ENCODE peak calls at places on chromosomes 7 and 10, in nine cellular contexts. K is OCI-M1; S is activated naive CD8-positive, alpha-beta T cell treated with anti-CD3 and anti-CD28 coated beads for 36 hours; O is T-helper 9 cell; G is fibroblast of the aortic adventitia; V is RPMI8226; I is activated CD8-positive, alpha-beta memory T cell treated with anti-CD3 and anti-CD28 coated beads for 48 hours; D is AG08395; Q is NCI-H460. L is an unnamed sample.

GRCh38 chr7:1291846-1292765 is 59.4 kb downstream of the UNCX start:
- DNase-seq in S (no peak), V (no peak), D (no peak), Q (no peak), I (no peak), K (no peak), O (no peak), G (no peak), L (no peak)

GRCh38 chr10:121285797-121286196 is 312.4 kb downstream of the FGFR2 start:
- DNase-seq in S (no peak), V (no peak), K (no peak), O (no peak), I (no peak), Q (no peak), G (no peak), D (no peak), L (no peak)

GRCh38 chr7:158733220-158733519 is 28.6 kb upstream of the NCAPG2 start:
- DNase-seq in I (no peak), Q (no peak), G (no peak), D (no peak), V (no peak), K (no peak), S (no peak), O (no peak), L (no peak)

GRCh38 chr10:106872176-106872575 is 292.3 kb downstream of the SORCS1 start:
- DNase-seq in I (no peak), V (no peak), Q (no peak), K (peak; percentile 49), O (no peak), G (no peak), D (no peak), S (no peak), L (no peak)

GRCh38 chr10:76973515-76974289 is 663.9 kb downstream of the KCNMA1 start:
- DNase-seq in Q (no peak), I (no peak), D (peak; percentile 64), V (no peak), S (no peak), G (peak; percentile 81), K (no peak), O (no peak), L (no peak)

GRCh38 chr10:125629758-125630376 is 53.1 kb downstream of the TEX36 start:
- DNase-seq in D (peak; percentile 20), G (peak; percentile 49), K (peak; percentile 83), I (no peak), V (peak; percentile 21), Q (peak; percentile 56), S (no peak), O (no peak), L (no peak)

GRCh38 chr10:96967847-96968246 is 135.7 kb downstream of the LCOR start:
- DNase-seq in I (no peak), Q (no peak), D (peak; percentile 40), O (no peak), S (no peak), V (no peak), G (no peak), K (no peak), L (no peak)

GRCh38 chr7:90595341-90595800 is 750 bp upstream of the CDK14 start:
- DNase-seq in K (no peak), D (no peak), V (no peak), S (no peak), G (peak; percentile 33), I (no peak), Q (no peak), O (no peak), L (no peak)